ENCODE peak calls at places on chromosomes 11 and 22, in nine cellular contexts. One of them, this sample, is unnamed.

GRCh38 chr11:115623021-115623451 is 118.8 kb upstream of the CADM1 start:
- DNase-seq in OCI-LY7: no peak
- DNase-seq in brain microvascular endothelial cell: peak; percentile 91
- DNase-seq in MCF 10A: peak; percentile 2
- DNase-seq in kidney glomerular epithelial cell: peak; percentile 79
- DNase-seq in NB4: no peak
- DNase-seq in RCC 7860: peak; percentile 88
- DNase-seq in substantia nigra: no peak
- DNase-seq in pancreas: peak; percentile 27
- DNase-seq in this sample: peak; percentile 97

GRCh38 chr22:38177926-38178604 is 3.6 kb downstream of the PLA2G6 start:
- DNase-seq in OCI-LY7: no peak
- DNase-seq in brain microvascular endothelial cell: peak; percentile 87
- DNase-seq in MCF 10A: peak; percentile 85
- DNase-seq in kidney glomerular epithelial cell: peak; percentile 58
- DNase-seq in NB4: peak; percentile 50
- DNase-seq in RCC 7860: peak; percentile 84
- DNase-seq in substantia nigra: peak; percentile 38
- DNase-seq in pancreas: no peak
- DNase-seq in this sample: peak; percentile 81

GRCh38 chr22:48268293-48268692 is 1505.8 kb downstream of the TBC1D22A start:
- DNase-seq in OCI-LY7: no peak
- DNase-seq in brain microvascular endothelial cell: no peak
- DNase-seq in MCF 10A: no peak
- DNase-seq in kidney glomerular epithelial cell: no peak
- DNase-seq in NB4: no peak
- DNase-seq in RCC 7860: no peak
- DNase-seq in substantia nigra: no peak
- DNase-seq in pancreas: no peak
- DNase-seq in this sample: no peak

GRCh38 chr22:23053912-23054530 is 16.3 kb upstream of the GNAZ start:
- DNase-seq in OCI-LY7: no peak
- DNase-seq in brain microvascular endothelial cell: no peak
- DNase-seq in MCF 10A: no peak
- DNase-seq in kidney glomerular epithelial cell: no peak
- DNase-seq in NB4: no peak
- DNase-seq in RCC 7860: no peak
- DNase-seq in substantia nigra: no peak
- DNase-seq in pancreas: no peak
- DNase-seq in this sample: no peak

GRCh38 chr11:43567396-43567975 is 113.1 kb upstream of the HSD17B12 start:
- DNase-seq in OCI-LY7: peak; percentile 61
- DNase-seq in brain microvascular endothelial cell: no peak
- DNase-seq in MCF 10A: peak; percentile 70
- DNase-seq in kidney glomerular epithelial cell: peak; percentile 53
- DNase-seq in NB4: peak; percentile 55
- DNase-seq in RCC 7860: peak; percentile 27
- DNase-seq in substantia nigra: no peak
- DNase-seq in pancreas: no peak
- DNase-seq in this sample: peak; percentile 51

GRCh38 chr22:46535876-46536558 is 1.4 kb downstream of the CELSR1 start:
- DNase-seq in OCI-LY7: no peak
- DNase-seq in brain microvascular endothelial cell: no peak
- DNase-seq in MCF 10A: no peak
- DNase-seq in kidney glomerular epithelial cell: no peak
- DNase-seq in NB4: no peak
- DNase-seq in RCC 7860: no peak
- DNase-seq in substantia nigra: no peak
- DNase-seq in pancreas: no peak
- DNase-seq in this sample: no peak

GRCh38 chr11:44305643-44306468 is 4.1 kb downstream of the ALX4 start:
- DNase-seq in OCI-LY7: no peak
- DNase-seq in brain microvascular endothelial cell: peak; percentile 9
- DNase-seq in MCF 10A: no peak
- DNase-seq in kidney glomerular epithelial cell: no peak
- DNase-seq in NB4: no peak
- DNase-seq in RCC 7860: no peak
- DNase-seq in substantia nigra: no peak
- DNase-seq in pancreas: no peak
- DNase-seq in this sample: no peak

GRCh38 chr22:37696657-37697539 is at the start of gene TRIOBP:
- DNase-seq in OCI-LY7: peak; percentile 97
- DNase-seq in brain microvascular endothelial cell: peak; percentile 98
- DNase-seq in MCF 10A: peak; percentile 97
- DNase-seq in kidney glomerular epithelial cell: peak; percentile 93
- DNase-seq in NB4: peak; percentile 99
- DNase-seq in RCC 7860: peak; percentile 10
- DNase-seq in substantia nigra: peak; percentile 56
- DNase-seq in pancreas: peak; percentile 93
- DNase-seq in this sample: peak; percentile 95

GRCh38 chr11:63866211-63866610 is 27.3 kb downstream of the MARK2 start:
- DNase-seq in OCI-LY7: peak; percentile 29
- DNase-seq in brain microvascular endothelial cell: peak; percentile 20
- DNase-seq in MCF 10A: peak; percentile 83
- DNase-seq in kidney glomerular epithelial cell: no peak
- DNase-seq in NB4: peak; percentile 82
- DNase-seq in RCC 7860: no peak
- DNase-seq in substantia nigra: no peak
- DNase-seq in pancreas: peak; percentile 69
- DNase-seq in this sample: peak; percentile 54